ENCODE peak calls at places on chromosomes 13 and 19, in five cellular contexts. One of them, this sample, is unnamed.

GRCh38 chr19:41646589-41647204 is 19.8 kb upstream of the CEACAM4 start:
- DNase-seq in upper lobe of right lung: peak; percentile 82
- DNase-seq in mesothelial cell of epicardium: no peak
- DNase-seq in neural crest cell: no peak
- DNase-seq in suprapubic skin: no peak
- DNase-seq in this sample: no peak

GRCh38 chr13:29503041-29503837 is 92.2 kb downstream of the SLC7A1 start:
- DNase-seq in upper lobe of right lung: no peak
- DNase-seq in mesothelial cell of epicardium: no peak
- DNase-seq in neural crest cell: peak; percentile 31
- DNase-seq in suprapubic skin: no peak
- DNase-seq in this sample: peak; percentile 83

GRCh38 chr19:46725036-46725820 is 8.3 kb upstream of the PRKD2 start:
- DNase-seq in upper lobe of right lung: peak; percentile 52
- DNase-seq in mesothelial cell of epicardium: peak; percentile 17
- DNase-seq in neural crest cell: no peak
- DNase-seq in suprapubic skin: no peak
- DNase-seq in this sample: no peak

GRCh38 chr13:79373916-79374315 is 32.1 kb downstream of the RBM26 start:
- DNase-seq in upper lobe of right lung: no peak
- DNase-seq in mesothelial cell of epicardium: no peak
- DNase-seq in neural crest cell: no peak
- DNase-seq in suprapubic skin: no peak
- DNase-seq in this sample: no peak

GRCh38 chr19:10096615-10096963 is 5.9 kb downstream of the ANGPTL6 start:
- DNase-seq in upper lobe of right lung: no peak
- DNase-seq in mesothelial cell of epicardium: no peak
- DNase-seq in neural crest cell: no peak
- DNase-seq in suprapubic skin: no peak
- DNase-seq in this sample: no peak

GRCh38 chr13:111360452-111360851 is 40.0 kb downstream of the TEX29 start:
- DNase-seq in upper lobe of right lung: no peak
- DNase-seq in mesothelial cell of epicardium: no peak
- DNase-seq in neural crest cell: no peak
- DNase-seq in suprapubic skin: no peak
- DNase-seq in this sample: no peak

GRCh38 chr13:104057851-104058250 is 991.6 kb upstream of the SLC10A2 start:
- DNase-seq in upper lobe of right lung: no peak
- DNase-seq in mesothelial cell of epicardium: no peak
- DNase-seq in neural crest cell: no peak
- DNase-seq in suprapubic skin: no peak
- DNase-seq in this sample: no peak

GRCh38 chr13:97221046-97221445 is 1.1 kb upstream of the MBNL2 start:
- DNase-seq in upper lobe of right lung: no peak
- DNase-seq in mesothelial cell of epicardium: no peak
- DNase-seq in neural crest cell: no peak
- DNase-seq in suprapubic skin: no peak
- DNase-seq in this sample: no peak

GRCh38 chr13:106522898-106523525 is 12.4 kb downstream of the EFNB2 start:
- DNase-seq in upper lobe of right lung: no peak
- DNase-seq in mesothelial cell of epicardium: no peak
- DNase-seq in neural crest cell: no peak
- DNase-seq in suprapubic skin: no peak
- DNase-seq in this sample: no peak

GRCh38 chr19:7177926-7178325 is 108.4 kb downstream of the ZNF557 start:
- DNase-seq in upper lobe of right lung: no peak
- DNase-seq in mesothelial cell of epicardium: no peak
- DNase-seq in neural crest cell: no peak
- DNase-seq in suprapubic skin: no peak
- DNase-seq in this sample: no peak

GRCh38 chr13:114128624-114129522 is 3.5 kb downstream of the RASA3 start:
- DNase-seq in upper lobe of right lung: peak; percentile 86
- DNase-seq in mesothelial cell of epicardium: no peak
- DNase-seq in neural crest cell: no peak
- DNase-seq in suprapubic skin: peak; percentile 89
- DNase-seq in this sample: peak; percentile 75

GRCh38 chr19:18894254-18895037 is 1.5 kb downstream of the CERS1 start:
- DNase-seq in upper lobe of right lung: no peak
- DNase-seq in mesothelial cell of epicardium: peak; percentile 36
- DNase-seq in neural crest cell: peak; percentile 56
- DNase-seq in suprapubic skin: no peak
- DNase-seq in this sample: no peak

GRCh38 chr13:99580500-99581268 is 79.4 kb downstream of the TM9SF2 start:
- DNase-seq in upper lobe of right lung: no peak
- DNase-seq in mesothelial cell of epicardium: no peak
- DNase-seq in neural crest cell: no peak
- DNase-seq in suprapubic skin: no peak
- DNase-seq in this sample: no peak

GRCh38 chr13:81957121-81957520 is 1616.2 kb upstream of the SPRY2 start:
- DNase-seq in upper lobe of right lung: no peak
- DNase-seq in mesothelial cell of epicardium: no peak
- DNase-seq in neural crest cell: no peak
- DNase-seq in suprapubic skin: no peak
- DNase-seq in this sample: no peak
- TF ChIP-seq CTCF in upper lobe of right lung: no peak
- TF ChIP-seq CTCF in mesothelial cell of epicardium: no peak
- TF ChIP-seq CTCF in neural crest cell: peak; percentile 27
- TF ChIP-seq CTCF in suprapubic skin: no peak
- TF ChIP-seq CTCF in this sample: no peak

GRCh38 chr19:50703915-50704548 is 15.6 kb downstream of the SHANK1 start:
- DNase-seq in upper lobe of right lung: no peak
- DNase-seq in mesothelial cell of epicardium: no peak
- DNase-seq in neural crest cell: no peak
- DNase-seq in suprapubic skin: no peak
- DNase-seq in this sample: no peak
- TF ChIP-seq CTCF in upper lobe of right lung: no peak
- TF ChIP-seq CTCF in mesothelial cell of epicardium: no peak
- TF ChIP-seq CTCF in neural crest cell: peak; percentile 35
- TF ChIP-seq CTCF in suprapubic skin: no peak
- TF ChIP-seq CTCF in this sample: peak; percentile 47

GRCh38 chr13:84917252-84917878 is 881.9 kb downstream of the SLITRK6 start:
- DNase-seq in upper lobe of right lung: no peak
- DNase-seq in mesothelial cell of epicardium: no peak
- DNase-seq in neural crest cell: no peak
- DNase-seq in suprapubic skin: no peak
- DNase-seq in this sample: no peak
- TF ChIP-seq CTCF in upper lobe of right lung: peak; percentile 52
- TF ChIP-seq CTCF in mesothelial cell of epicardium: peak; percentile 74
- TF ChIP-seq CTCF in neural crest cell: peak; percentile 80
- TF ChIP-seq CTCF in suprapubic skin: peak; percentile 18
- TF ChIP-seq CTCF in this sample: peak; percentile 94

DNA sequence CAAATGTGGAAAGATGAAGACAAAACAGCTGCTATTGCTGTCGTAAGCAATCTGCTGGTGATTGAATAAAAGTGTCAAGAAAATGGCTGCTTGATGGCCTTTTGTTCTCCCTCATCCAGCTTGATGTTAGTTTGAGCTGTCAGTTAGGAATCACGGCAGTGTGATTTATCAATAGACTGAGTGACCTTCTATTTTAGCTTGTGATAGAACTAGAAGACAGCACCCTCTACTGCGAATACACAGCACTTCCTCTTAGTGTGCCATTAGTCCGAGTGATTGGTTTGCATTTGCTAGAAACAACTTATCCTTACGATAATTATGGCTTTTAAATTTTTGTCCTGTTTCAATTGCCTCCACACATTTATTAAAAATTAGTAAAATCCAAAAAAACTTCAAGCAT is 76.2 kb downstream of the MZT1 start:
- DNase-seq in upper lobe of right lung: no peak
- DNase-seq in mesothelial cell of epicardium: no peak
- DNase-seq in neural crest cell: no peak
- DNase-seq in suprapubic skin: no peak
- DNase-seq in this sample: no peak
- TF ChIP-seq CTCF in upper lobe of right lung: peak; percentile 22
- TF ChIP-seq CTCF in mesothelial cell of epicardium: no peak
- TF ChIP-seq CTCF in neural crest cell: peak; percentile 65
- TF ChIP-seq CTCF in suprapubic skin: no peak
- TF ChIP-seq CTCF in this sample: peak; percentile 52

GRCh38 chr13:100604909-100605308 is 16.3 kb upstream of the GGACT start:
- DNase-seq in upper lobe of right lung: no peak
- DNase-seq in mesothelial cell of epicardium: no peak
- DNase-seq in neural crest cell: no peak
- DNase-seq in suprapubic skin: no peak
- DNase-seq in this sample: no peak
- TF ChIP-seq CTCF in upper lobe of right lung: no peak
- TF ChIP-seq CTCF in mesothelial cell of epicardium: no peak
- TF ChIP-seq CTCF in neural crest cell: no peak
- TF ChIP-seq CTCF in suprapubic skin: no peak
- TF ChIP-seq CTCF in this sample: no peak

GRCh38 chr13:76019421-76020044 is 383.4 kb downstream of the LMO7 start:
- DNase-seq in upper lobe of right lung: peak; percentile 51
- DNase-seq in mesothelial cell of epicardium: no peak
- DNase-seq in neural crest cell: peak; percentile 49
- DNase-seq in suprapubic skin: no peak
- DNase-seq in this sample: peak; percentile 69
- TF ChIP-seq CTCF in upper lobe of right lung: no peak
- TF ChIP-seq CTCF in mesothelial cell of epicardium: no peak
- TF ChIP-seq CTCF in neural crest cell: peak; percentile 54
- TF ChIP-seq CTCF in suprapubic skin: no peak
- TF ChIP-seq CTCF in this sample: peak; percentile 52